ENCODE peak calls at places on chromosomes 6 and 20, in five cellular contexts. One of them, this sample, is unnamed.

GRCh38 chr6:24537771-24538385 is 43.1 kb downstream of the ALDH5A1 start:
- DNase-seq in psoas muscle: no peak
- DNase-seq in tibial nerve: no peak
- DNase-seq in esophagus squamous epithelium: no peak
- DNase-seq in fibroblast of lung: peak; percentile 39
- DNase-seq in this sample: no peak

GRCh38 chr6:38612386-38612965 is 27.3 kb downstream of the BTBD9 start:
- DNase-seq in esophagus squamous epithelium: no peak
- DNase-seq in psoas muscle: no peak
- DNase-seq in tibial nerve: no peak
- DNase-seq in fibroblast of lung: peak; percentile 82
- DNase-seq in this sample: no peak

GRCh38 chr6:71228461-71229041 is 60.1 kb upstream of the OGFRL1 start:
- DNase-seq in fibroblast of lung: peak; percentile 50
- DNase-seq in esophagus squamous epithelium: no peak
- DNase-seq in tibial nerve: no peak
- DNase-seq in psoas muscle: no peak
- DNase-seq in this sample: no peak

GRCh38 chr6:144715344-144715743 is 430.2 kb downstream of the UTRN start:
- DNase-seq in esophagus squamous epithelium: no peak
- DNase-seq in fibroblast of lung: no peak
- DNase-seq in tibial nerve: no peak
- DNase-seq in psoas muscle: no peak
- DNase-seq in this sample: no peak

GRCh38 chr6:85997206-85997605 is 354.5 kb upstream of the SYNCRIP start:
- DNase-seq in esophagus squamous epithelium: no peak
- DNase-seq in psoas muscle: no peak
- DNase-seq in tibial nerve: no peak
- DNase-seq in fibroblast of lung: no peak
- DNase-seq in this sample: no peak

GRCh38 chr20:47544240-47544639 is 42.6 kb downstream of the NCOA3 start:
- DNase-seq in fibroblast of lung: peak; percentile 89
- DNase-seq in tibial nerve: peak; percentile 3
- DNase-seq in esophagus squamous epithelium: no peak
- DNase-seq in psoas muscle: no peak
- DNase-seq in this sample: no peak

GRCh38 chr20:50704971-50705370 is 13.6 kb upstream of the RIPOR3 start:
- DNase-seq in esophagus squamous epithelium: no peak
- DNase-seq in fibroblast of lung: peak; percentile 64
- DNase-seq in tibial nerve: no peak
- DNase-seq in psoas muscle: no peak
- DNase-seq in this sample: no peak

GRCh38 chr20:1664911-1665310 is 7.3 kb upstream of the SIRPG start:
- DNase-seq in tibial nerve: no peak
- DNase-seq in psoas muscle: no peak
- DNase-seq in esophagus squamous epithelium: no peak
- DNase-seq in fibroblast of lung: no peak
- DNase-seq in this sample: peak; percentile 20

GRCh38 chr20:31908424-31908823 is 38.0 kb downstream of the TTLL9 start:
- DNase-seq in tibial nerve: no peak
- DNase-seq in psoas muscle: no peak
- DNase-seq in esophagus squamous epithelium: no peak
- DNase-seq in fibroblast of lung: no peak
- DNase-seq in this sample: no peak

GRCh38 chr6:170402318-170403040 is 95.9 kb downstream of the FAM120B start:
- DNase-seq in tibial nerve: no peak
- DNase-seq in fibroblast of lung: peak; percentile 6
- DNase-seq in psoas muscle: no peak
- DNase-seq in esophagus squamous epithelium: no peak
- DNase-seq in this sample: no peak

GRCh38 chr20:21705466-21706344 is at the start of gene PAX1:
- DNase-seq in tibial nerve: no peak
- DNase-seq in psoas muscle: no peak
- DNase-seq in fibroblast of lung: no peak
- DNase-seq in esophagus squamous epithelium: no peak
- DNase-seq in this sample: no peak

GRCh38 chr6:10146723-10147451 is 268.0 kb downstream of the TFAP2A start:
- DNase-seq in fibroblast of lung: peak; percentile 14
- DNase-seq in esophagus squamous epithelium: no peak
- DNase-seq in tibial nerve: no peak
- DNase-seq in psoas muscle: no peak
- DNase-seq in this sample: no peak

GRCh38 chr6:41780623-41781301 is at the start of gene PRICKLE4:
- DNase-seq in fibroblast of lung: no peak
- DNase-seq in psoas muscle: peak; percentile 66
- DNase-seq in tibial nerve: peak; percentile 42
- DNase-seq in esophagus squamous epithelium: no peak
- DNase-seq in this sample: no peak

GRCh38 chr6:113428702-113429101 is 428.4 kb upstream of the MARCKS start:
- DNase-seq in esophagus squamous epithelium: no peak
- DNase-seq in tibial nerve: no peak
- DNase-seq in fibroblast of lung: peak; percentile 54
- DNase-seq in psoas muscle: no peak
- DNase-seq in this sample: no peak

GRCh38 chr6:138648127-138648526 is 125.4 kb upstream of the CCDC28A start:
- DNase-seq in psoas muscle: no peak
- DNase-seq in tibial nerve: no peak
- DNase-seq in fibroblast of lung: no peak
- DNase-seq in esophagus squamous epithelium: no peak
- DNase-seq in this sample: no peak

GRCh38 chr6:81878479-81878878 is 126.0 kb upstream of the TENT5A start:
- DNase-seq in fibroblast of lung: no peak
- DNase-seq in esophagus squamous epithelium: no peak
- DNase-seq in psoas muscle: no peak
- DNase-seq in tibial nerve: no peak
- DNase-seq in this sample: no peak

GRCh38 chr6:41451039-41451438 is 95.1 kb upstream of the FOXP4 start:
- DNase-seq in esophagus squamous epithelium: no peak
- DNase-seq in tibial nerve: no peak
- DNase-seq in psoas muscle: no peak
- DNase-seq in fibroblast of lung: no peak
- DNase-seq in this sample: no peak

GRCh38 chr20:39021748-39022147 is 59.6 kb downstream of the DHX35 start:
- DNase-seq in tibial nerve: no peak
- DNase-seq in fibroblast of lung: no peak
- DNase-seq in esophagus squamous epithelium: no peak
- DNase-seq in psoas muscle: no peak
- DNase-seq in this sample: no peak

GRCh38 chr6:134510121-134510520 is 192.2 kb upstream of the SGK1 start:
- DNase-seq in tibial nerve: no peak
- DNase-seq in psoas muscle: no peak
- DNase-seq in esophagus squamous epithelium: no peak
- DNase-seq in fibroblast of lung: peak; percentile 64
- DNase-seq in this sample: no peak

GRCh38 chr20:1462001-1462400 is 4.6 kb downstream of the NSFL1C start:
- DNase-seq in fibroblast of lung: no peak
- DNase-seq in esophagus squamous epithelium: no peak
- DNase-seq in psoas muscle: no peak
- DNase-seq in tibial nerve: no peak
- DNase-seq in this sample: no peak

GRCh38 chr6:54390362-54390761 is 82.1 kb downstream of the TINAG start:
- DNase-seq in fibroblast of lung: no peak
- DNase-seq in esophagus squamous epithelium: no peak
- DNase-seq in psoas muscle: no peak
- DNase-seq in tibial nerve: no peak
- DNase-seq in this sample: no peak

GRCh38 chr20:23125159-23125558 is 39.0 kb upstream of the CD93 start:
- DNase-seq in fibroblast of lung: no peak
- DNase-seq in tibial nerve: no peak
- DNase-seq in psoas muscle: no peak
- DNase-seq in esophagus squamous epithelium: no peak
- DNase-seq in this sample: no peak

GRCh38 chr20:23122321-23122720 is 36.2 kb upstream of the CD93 start:
- DNase-seq in psoas muscle: no peak
- DNase-seq in fibroblast of lung: no peak
- DNase-seq in tibial nerve: no peak
- DNase-seq in esophagus squamous epithelium: no peak
- DNase-seq in this sample: no peak

GRCh38 chr20:23125625-23126191 is 39.6 kb upstream of the CD93 start:
- DNase-seq in fibroblast of lung: peak; percentile 18
- DNase-seq in psoas muscle: peak; percentile 80
- DNase-seq in tibial nerve: no peak
- DNase-seq in esophagus squamous epithelium: no peak
- DNase-seq in this sample: no peak

GRCh38 chr20:23122959-23123655 is 37.0 kb upstream of the CD93 start:
- DNase-seq in fibroblast of lung: no peak
- DNase-seq in esophagus squamous epithelium: no peak
- DNase-seq in psoas muscle: no peak
- DNase-seq in tibial nerve: no peak
- DNase-seq in this sample: no peak

GRCh38 chr20:23123886-23124285 is 37.8 kb upstream of the CD93 start:
- DNase-seq in psoas muscle: no peak
- DNase-seq in esophagus squamous epithelium: no peak
- DNase-seq in tibial nerve: no peak
- DNase-seq in fibroblast of lung: no peak
- DNase-seq in this sample: no peak
- H3K4me1 ChIP-seq in psoas muscle: peaks cover 35% of the 10 kb centered on the region
- H3K4me1 ChIP-seq in esophagus squamous epithelium: peaks cover 65% of the 10 kb centered on the region
- H3K4me1 ChIP-seq in tibial nerve: no peaks in the 10 kb centered on the region
- H3K4me1 ChIP-seq in fibroblast of lung: peaks cover 4% of the 10 kb centered on the region
- H3K4me1 ChIP-seq in this sample: peaks cover 9% of the 10 kb centered on the region

GRCh38 chr6:6891074-6891754 is 216.5 kb upstream of the RREB1 start:
- DNase-seq in psoas muscle: no peak
- DNase-seq in esophagus squamous epithelium: no peak
- DNase-seq in fibroblast of lung: no peak
- DNase-seq in tibial nerve: no peak
- DNase-seq in this sample: no peak
- H3K4me3 ChIP-seq in psoas muscle: peak overlapping the region; percentile 7
- H3K4me3 ChIP-seq in esophagus squamous epithelium: no peak overlapping the region
- H3K4me3 ChIP-seq in fibroblast of lung: no peak overlapping the region
- H3K4me3 ChIP-seq in tibial nerve: no peak overlapping the region
- H3K4me3 ChIP-seq in this sample: no peak overlapping the region

GRCh38 chr6:111590209-111590955 is 15.3 kb downstream of the TRAF3IP2 start:
- DNase-seq in tibial nerve: no peak
- DNase-seq in fibroblast of lung: no peak
- DNase-seq in psoas muscle: no peak
- DNase-seq in esophagus squamous epithelium: no peak
- DNase-seq in this sample: no peak

GRCh38 chr6:111585969-111586315 is 19.7 kb downstream of the TRAF3IP2 start:
- DNase-seq in fibroblast of lung: no peak
- DNase-seq in psoas muscle: no peak
- DNase-seq in tibial nerve: no peak
- DNase-seq in esophagus squamous epithelium: no peak
- DNase-seq in this sample: no peak

GRCh38 chr6:111586554-111586953 is 19.1 kb downstream of the TRAF3IP2 start:
- DNase-seq in esophagus squamous epithelium: no peak
- DNase-seq in tibial nerve: no peak
- DNase-seq in fibroblast of lung: no peak
- DNase-seq in psoas muscle: no peak
- DNase-seq in this sample: no peak

GRCh38 chr6:111589366-111589765 is 16.3 kb downstream of the TRAF3IP2 start:
- DNase-seq in psoas muscle: peak; percentile 65
- DNase-seq in tibial nerve: no peak
- DNase-seq in fibroblast of lung: peak; percentile 94
- DNase-seq in esophagus squamous epithelium: no peak
- DNase-seq in this sample: no peak

DNA sequence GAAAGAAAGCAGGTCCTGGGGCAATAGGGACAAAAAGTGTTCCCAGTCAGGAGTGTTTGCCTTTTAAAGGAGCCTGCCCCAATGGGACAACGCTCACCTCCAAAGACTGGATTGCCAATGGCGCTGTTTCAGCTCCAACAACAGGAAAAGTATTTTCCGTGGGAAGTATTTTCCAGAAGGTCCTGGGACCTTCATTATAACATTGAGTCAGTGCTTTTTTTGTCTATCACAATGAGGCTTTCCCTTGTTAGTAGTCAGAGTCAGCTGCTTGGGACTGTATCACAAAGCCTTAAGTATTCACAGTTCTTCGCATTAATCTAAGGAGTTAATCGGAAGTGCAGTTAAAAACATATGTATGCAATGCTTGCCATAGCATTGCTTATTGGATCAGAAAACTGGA is 17.3 kb downstream of the TRAF3IP2 start:
- DNase-seq in esophagus squamous epithelium: no peak
- DNase-seq in psoas muscle: no peak
- DNase-seq in fibroblast of lung: peak; percentile 40
- DNase-seq in tibial nerve: no peak
- DNase-seq in this sample: no peak
- H3K4me1 ChIP-seq in esophagus squamous epithelium: peaks cover 100% of the 10 kb centered on the region
- H3K4me1 ChIP-seq in psoas muscle: peaks cover 80% of the 10 kb centered on the region
- H3K4me1 ChIP-seq in fibroblast of lung: peaks cover 39% of the 10 kb centered on the region
- H3K4me1 ChIP-seq in tibial nerve: peaks cover 20% of the 10 kb centered on the region
- H3K4me1 ChIP-seq in this sample: no peaks in the 10 kb centered on the region

GRCh38 chr20:3811421-3812258 is 8.7 kb upstream of the AP5S1 start:
- DNase-seq in fibroblast of lung: peak; percentile 97
- DNase-seq in psoas muscle: peak; percentile 99
- DNase-seq in esophagus squamous epithelium: peak; percentile 72
- DNase-seq in tibial nerve: peak; percentile 99
- DNase-seq in this sample: peak; percentile 85
- H3K4me3 ChIP-seq in fibroblast of lung: peak overlapping the region; percentile 39
- H3K4me3 ChIP-seq in psoas muscle: peak overlapping the region; percentile 67
- H3K4me3 ChIP-seq in esophagus squamous epithelium: peak overlapping the region; percentile 33
- H3K4me3 ChIP-seq in tibial nerve: peak overlapping the region; percentile 52
- H3K4me3 ChIP-seq in this sample: peak overlapping the region; percentile 44

DNA sequence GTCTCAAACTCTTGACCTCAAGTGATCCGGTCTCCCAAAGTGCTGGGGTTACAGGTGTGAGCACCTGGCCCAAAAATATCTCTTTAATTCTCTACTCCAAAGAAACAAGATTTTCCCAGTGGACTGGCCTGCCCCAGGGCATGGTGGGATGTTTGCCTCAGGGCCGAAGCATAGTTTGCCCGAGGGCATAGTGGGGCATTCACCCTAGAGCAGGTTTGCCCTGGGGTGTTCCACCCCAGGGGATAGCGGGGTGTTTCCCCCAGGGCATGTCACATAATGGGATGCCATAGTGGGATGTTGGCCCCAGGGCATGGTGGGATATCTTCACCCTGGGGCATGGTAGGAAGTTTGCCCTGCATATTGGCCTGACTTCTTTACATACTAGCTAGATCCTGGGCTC is 97.2 kb downstream of the VEGFA start:
- DNase-seq in esophagus squamous epithelium: no peak
- DNase-seq in tibial nerve: no peak
- DNase-seq in psoas muscle: peak; percentile 27
- DNase-seq in fibroblast of lung: no peak
- DNase-seq in this sample: no peak
- H3K4me1 ChIP-seq in esophagus squamous epithelium: no peaks in the 10 kb centered on the region
- H3K4me1 ChIP-seq in tibial nerve: no peaks in the 10 kb centered on the region
- H3K4me1 ChIP-seq in psoas muscle: peaks cover 7% of the 10 kb centered on the region
- H3K4me1 ChIP-seq in fibroblast of lung: no peaks in the 10 kb centered on the region
- H3K4me1 ChIP-seq in this sample: no peaks in the 10 kb centered on the region

GRCh38 chr20:56157530-56158203 is 90.9 kb upstream of the MC3R start:
- DNase-seq in tibial nerve: no peak
- DNase-seq in psoas muscle: no peak
- DNase-seq in fibroblast of lung: no peak
- DNase-seq in esophagus squamous epithelium: no peak
- DNase-seq in this sample: no peak
- H3K4me3 ChIP-seq in tibial nerve: no peak overlapping the region
- H3K4me3 ChIP-seq in psoas muscle: no peak overlapping the region
- H3K4me3 ChIP-seq in fibroblast of lung: no peak overlapping the region
- H3K4me3 ChIP-seq in esophagus squamous epithelium: no peak overlapping the region
- H3K4me3 ChIP-seq in this sample: no peak overlapping the region

GRCh38 chr6:72290620-72291019 is 331.2 kb upstream of the KCNQ5 start:
- DNase-seq in tibial nerve: no peak
- DNase-seq in esophagus squamous epithelium: no peak
- DNase-seq in fibroblast of lung: no peak
- DNase-seq in psoas muscle: no peak
- DNase-seq in this sample: no peak

GRCh38 chr6:72296375-72296774 is 325.5 kb upstream of the KCNQ5 start:
- DNase-seq in esophagus squamous epithelium: no peak
- DNase-seq in tibial nerve: no peak
- DNase-seq in fibroblast of lung: no peak
- DNase-seq in psoas muscle: no peak
- DNase-seq in this sample: no peak
- H3K4me1 ChIP-seq in esophagus squamous epithelium: no peaks in the 10 kb centered on the region
- H3K4me1 ChIP-seq in tibial nerve: no peaks in the 10 kb centered on the region
- H3K4me1 ChIP-seq in fibroblast of lung: no peaks in the 10 kb centered on the region
- H3K4me1 ChIP-seq in psoas muscle: no peaks in the 10 kb centered on the region
- H3K4me1 ChIP-seq in this sample: no peaks in the 10 kb centered on the region

This sample was measured in effector memory CD4-positive, alpha-beta T cell.